ENCODE peak calls at places on chromosome 10, in five cellular contexts. U is neural progenitor cell, G is fibroblast of lung, Y is HCT116, V is hepatocyte. D is an unnamed sample.

GRCh38 chr10:3323865-3324498 is 151.4 kb upstream of the PITRM1 start:
- DNase-seq in U (no peak), G (peak), V (no peak), Y (no peak), D (peak)

GRCh38 chr10:132382231-132382922 is 14.6 kb upstream of the PWWP2B start:
- DNase-seq in V (no peak), G (peak), U (no peak), Y (no peak), D (no peak)

GRCh38 chr10:72258617-72259016 is 15.1 kb upstream of the DDIT4 start:
- DNase-seq in Y (no peak), V (no peak), G (no peak), U (no peak), D (no peak)

GRCh38 chr10:27783660-27784059 is 38.0 kb upstream of the MKX start:
- DNase-seq in Y (peak), G (peak), V (peak), U (peak), D (peak)

GRCh38 chr10:132904169-132904813 is 38.1 kb downstream of the CFAP46 start:
- DNase-seq in V (peak), G (peak), Y (peak), U (peak), D (peak)

GRCh38 chr10:72353963-72354355 is 760 bp downstream of the DNAJB12 start:
- DNase-seq in G (peak), Y (no peak), U (peak), V (peak), D (no peak)

GRCh38 chr10:28089467-28089866 is 90.6 kb upstream of the ODAD2 start:
- DNase-seq in G (peak), Y (peak), V (no peak), U (no peak), D (peak)

GRCh38 chr10:68154211-68154497 is 44.9 kb downstream of the MYPN start:
- DNase-seq in V (no peak), U (peak), G (peak), Y (no peak), D (no peak)

GRCh38 chr10:31757831-31758230 is 170.8 kb downstream of the ARHGAP12 start:
- DNase-seq in G (no peak), Y (no peak), V (no peak), U (peak), D (no peak)

GRCh38 chr10:80493482-80494021 is 39.4 kb downstream of the TSPAN14 start:
- DNase-seq in G (peak), U (no peak), Y (no peak), V (no peak), D (no peak)

GRCh38 chr10:79981673-79982485 is 33.0 kb upstream of the SFTPD start:
- DNase-seq in Y (peak), V (peak), G (peak), U (peak), D (peak)

GRCh38 chr10:29757551-29758297 is 123.0 kb upstream of the SVIL start:
- DNase-seq in Y (peak), G (peak), U (no peak), V (peak), D (peak)

GRCh38 chr10:79491171-79491835 is 21.0 kb upstream of the EIF5AL1 start:
- DNase-seq in Y (no peak), G (no peak), U (no peak), V (no peak), D (peak)

GRCh38 chr10:29245476-29245875 is 43.4 kb upstream of the LYZL1 start:
- DNase-seq in V (no peak), U (no peak), Y (no peak), G (no peak), D (no peak)

GRCh38 chr10:112951349-112952281 is 1.6 kb downstream of the TCF7L2 start:
- DNase-seq in Y (peak), V (peak), U (peak), G (peak), D (peak)

GRCh38 chr10:80454526-80455460 is 683 bp downstream of the TSPAN14 start:
- DNase-seq in G (peak), U (peak), Y (no peak), V (peak), D (no peak)

GRCh38 chr10:128296608-128297007 is 170.4 kb upstream of the MKI67 start:
- DNase-seq in V (no peak), G (no peak), Y (no peak), U (no peak), D (no peak)

GRCh38 chr10:3195286-3195685 is 22.7 kb upstream of the PITRM1 start:
- DNase-seq in G (no peak), Y (no peak), U (no peak), V (no peak), D (no peak)

GRCh38 chr10:61757001-61757400 is 94.3 kb downstream of the CABCOCO1 start:
- DNase-seq in V (no peak), U (no peak), Y (no peak), G (no peak), D (no peak)

GRCh38 chr10:42950606-42951485 is 126.0 kb upstream of the RET start:
- DNase-seq in Y (no peak), U (no peak), V (no peak), G (no peak), D (no peak)

GRCh38 chr10:14838582-14839304 is 637 bp downstream of the HSPA14 start:
- DNase-seq in Y (no peak), U (peak), V (peak), G (peak), D (no peak)

GRCh38 chr10:122164815-122165491 is 106.1 kb upstream of the BTBD16 start:
- DNase-seq in V (peak), Y (no peak), U (peak), G (no peak), D (no peak)

GRCh38 chr10:18737841-18738240 is 78.6 kb downstream of the ARL5B start:
- DNase-seq in U (no peak), Y (no peak), V (no peak), G (peak), D (peak)

GRCh38 chr10:75043256-75044121 is 68.0 kb upstream of the SAMD8 start:
- DNase-seq in V (no peak), Y (no peak), G (no peak), U (peak), D (no peak)

GRCh38 chr10:131744356-131744755 is 156.5 kb upstream of the PPP2R2D start:
- DNase-seq in U (no peak), G (no peak), V (no peak), Y (no peak), D (no peak)

GRCh38 chr10:124150807-124151417 is 57.5 kb upstream of the CHST15 start:
- DNase-seq in G (no peak), U (no peak), Y (no peak), V (no peak), D (no peak)

GRCh38 chr10:92688927-92689662 is 660 bp upstream of the HHEX start:
- DNase-seq in G (peak), U (peak), V (peak), Y (no peak), D (peak)

GRCh38 chr10:50431118-50431517 is 179.8 kb upstream of the ASAH2 start:
- DNase-seq in Y (no peak), U (no peak), V (no peak), G (peak), D (peak)

GRCh38 chr10:32958085-32958991 is at the start of gene ITGB1:
- DNase-seq in G (peak), V (peak), Y (peak), U (peak), D (peak)

GRCh38 chr10:97686962-97687784 is at the start of gene AVPI1:
- DNase-seq in U (peak), G (peak), Y (peak), V (peak), D (peak)

GRCh38 chr10:70558871-70559810 is 43.4 kb downstream of the PRF1 start:
- DNase-seq in G (peak), V (peak), Y (peak), U (peak), D (peak)

GRCh38 chr10:103276941-103277712 is at the start of gene INA:
- DNase-seq in V (peak), U (peak), G (peak), Y (no peak), D (no peak)

GRCh38 chr10:103278862-103279298 is 1.9 kb downstream of the INA start:
- DNase-seq in Y (no peak), U (peak), G (peak), V (peak), D (peak)

GRCh38 chr10:103278424-103278823 is 1.5 kb downstream of the INA start:
- DNase-seq in U (no peak), Y (no peak), V (no peak), G (no peak), D (no peak)

GRCh38 chr10:103277713-103278299 is 868 bp downstream of the INA start:
- DNase-seq in G (no peak), Y (no peak), V (no peak), U (peak), D (no peak)

DNA sequence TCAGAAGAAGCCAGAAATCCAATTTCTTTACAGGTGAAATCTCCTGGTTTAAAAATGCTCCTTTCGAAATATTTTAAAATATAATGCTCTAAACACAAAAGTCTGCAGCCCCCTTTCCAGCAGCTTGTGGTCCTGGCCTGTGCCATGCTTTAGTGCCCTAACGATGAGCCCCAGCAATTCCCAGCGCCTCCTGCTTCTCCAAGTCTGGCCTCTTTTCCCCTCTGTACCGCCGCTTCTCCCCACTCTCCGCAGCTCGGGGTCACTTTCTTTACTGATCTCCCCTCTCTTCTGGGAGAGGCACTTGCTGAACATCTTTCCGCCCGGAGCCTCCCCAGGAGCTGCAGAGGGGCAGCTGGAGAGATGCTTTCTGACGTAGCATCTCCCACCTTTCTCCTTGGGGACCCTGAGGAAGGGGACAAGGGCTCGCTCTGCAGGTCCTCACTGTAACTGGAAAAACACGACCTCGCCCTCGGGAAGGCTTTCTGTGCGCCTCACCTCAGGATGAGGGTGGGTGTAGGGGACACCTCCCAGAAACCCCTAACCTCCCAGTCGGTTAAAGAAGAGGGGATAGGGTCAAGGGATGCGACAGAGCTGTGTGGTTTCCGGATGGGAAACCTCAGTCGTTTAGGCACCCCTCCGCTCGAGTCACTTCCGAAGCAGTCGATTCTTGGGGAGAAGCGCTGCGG is 544 bp upstream of the INA start:
- DNase-seq in V (no peak), Y (no peak), U (peak), G (no peak), D (no peak)
- TF ChIP-seq EZH2 in V (no peak), Y (no peak), U (no peak), G (peak), D (no peak)

GRCh38 chr10:23192741-23193434 is 776 bp downstream of the PTF1A start:
- DNase-seq in V (peak), G (no peak), U (peak), Y (no peak), D (no peak)
- H3K4me3 ChIP-seq in V (no peak), G (no peak), U (peak), Y (no peak), D (no peak)

GRCh38 chr10:20417791-20418190 is 479.3 kb downstream of the NEBL start:
- DNase-seq in U (no peak), G (no peak), Y (no peak), V (no peak), D (no peak)

GRCh38 chr10:20415684-20416083 is 481.4 kb downstream of the NEBL start:
- DNase-seq in V (no peak), U (no peak), Y (no peak), G (peak), D (no peak)

DNA sequence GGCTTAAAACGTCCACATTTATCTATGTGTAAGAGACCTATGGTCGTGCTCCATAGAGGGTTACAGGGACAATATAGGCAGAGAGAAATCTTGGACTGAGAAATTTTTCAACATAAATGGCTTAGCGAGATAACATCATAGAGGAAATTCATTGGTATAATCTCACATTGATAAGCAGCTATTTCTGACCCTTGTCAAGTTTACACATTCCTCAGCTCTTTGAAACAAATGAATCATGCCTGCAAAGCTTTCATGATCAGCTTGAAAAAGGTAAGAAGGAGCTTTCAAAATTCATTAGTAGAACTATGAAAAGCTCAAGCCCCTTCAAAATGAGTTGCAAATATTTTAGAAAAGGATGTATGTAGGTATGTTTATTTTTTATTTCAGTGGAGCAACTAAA is 478.8 kb downstream of the NEBL start:
- DNase-seq in Y (no peak), V (no peak), G (no peak), U (no peak), D (no peak)
- H3K27ac ChIP-seq in Y (no peak), V (no peak), G (no peak), U (no peak), D (no peak)

GRCh38 chr10:117541909-117542705 is 439 bp upstream of the EMX2 start:
- DNase-seq in Y (no peak), V (peak), U (peak), G (peak), D (no peak)
- TF ChIP-seq EZH2 in Y (no peak), V (peak), U (peak), G (peak), D (no peak)

DNA sequence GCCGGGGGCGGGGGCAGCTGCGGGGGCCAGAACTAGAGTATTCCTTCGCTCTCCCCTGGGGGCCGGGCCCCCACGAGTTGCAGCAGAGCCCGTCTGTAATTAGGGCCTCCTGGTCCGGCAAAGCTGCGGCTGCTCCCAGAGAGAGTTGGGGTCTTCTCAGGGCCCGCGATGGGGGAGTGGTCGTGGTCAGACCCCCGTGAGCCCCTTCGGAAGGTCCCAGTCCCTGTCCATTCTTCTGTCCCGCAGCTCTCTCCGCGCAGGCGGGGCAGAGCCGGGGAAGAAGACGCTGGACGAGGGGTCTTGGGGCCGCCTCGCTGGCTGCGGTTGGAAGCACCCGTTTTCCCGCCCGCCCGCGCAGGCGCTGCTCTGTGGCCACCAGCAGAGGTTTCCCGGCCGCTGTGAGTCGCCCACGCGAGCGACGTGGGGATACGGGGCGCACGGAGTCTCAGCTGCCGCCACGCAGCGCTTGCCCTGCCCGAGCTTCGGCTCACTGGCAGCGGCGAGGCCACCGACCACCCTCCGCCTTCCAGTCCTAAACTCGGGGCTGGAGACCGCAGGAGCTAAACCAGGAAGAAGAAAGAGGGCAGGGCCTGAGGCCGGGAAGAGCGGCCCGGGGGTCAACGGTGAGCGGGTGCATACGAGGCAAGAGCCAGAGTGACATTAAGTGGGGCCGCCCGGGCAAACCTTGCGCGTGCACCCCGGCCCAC is 7.3 kb upstream of the EMX2 start:
- DNase-seq in G (no peak), U (peak), V (peak), Y (no peak), D (no peak)
- H3K4me3 ChIP-seq in G (no peak), U (peak), V (peak), Y (no peak), D (no peak)

GRCh38 chr10:121158988-121159579 is 307.9 kb downstream of the WDR11 start:
- DNase-seq in G (peak), Y (peak), U (no peak), V (peak), D (peak)
- H3K27ac ChIP-seq in G (no peak), Y (peak), U (no peak), V (peak), D (peak)

GRCh38 chr10:101216631-101217425 is 12.4 kb downstream of the LBX1 start:
- DNase-seq in G (no peak), V (no peak), U (peak), Y (no peak), D (no peak)
- TF ChIP-seq EZH2 in G (peak), V (no peak), U (peak), Y (no peak), D (peak)

D was measured in PC-3.